ENCODE peak calls at places on chromosome 10, in nine cellular contexts. T is GM19239; U is T-helper 1 cell; M is HuH-7; A is fibroblast of the conjunctiva; O is retina; S is activated naive CD4-positive, alpha-beta T cell treated with anti-CD3 and anti-CD28 coated beads, Interleukin-2, amount 50 U/mL, for 16 hours; W is ovary; Y is psoas muscle. P is an unnamed sample.

GRCh38 chr10:94016727-94017714 is 23.3 kb downstream of the PLCE1 start:
- DNase-seq in T (no peak), U (no peak), M (no peak), A (no peak), O (no peak), S (no peak), W (no peak), Y (no peak), P (no peak)

GRCh38 chr10:116542007-116542677 is 3.6 kb upstream of the PNLIP start:
- DNase-seq in T (no peak), U (no peak), M (no peak), A (no peak), O (no peak), S (no peak), W (no peak), Y (no peak), P (no peak)

GRCh38 chr10:53122265-53122664 is 349.7 kb upstream of the MBL2 start:
- DNase-seq in T (no peak), U (no peak), M (no peak), A (no peak), O (no peak), S (no peak), W (no peak), Y (no peak), P (no peak)

GRCh38 chr10:54866666-54867065 is 65.6 kb upstream of the PCDH15 start:
- DNase-seq in T (no peak), U (no peak), M (no peak), A (no peak), O (no peak), S (no peak), W (no peak), Y (no peak), P (no peak)

GRCh38 chr10:30488319-30488718 is 54.3 kb downstream of the MAP3K8 start:
- DNase-seq in T (no peak), U (no peak), M (no peak), A (no peak), O (no peak), S (no peak), W (no peak), Y (no peak), P (no peak)

GRCh38 chr10:75400163-75400768 is 1.3 kb downstream of the ZNF503 start:
- DNase-seq in T (no peak), U (no peak), M (no peak), A (no peak), O (peak), S (no peak), W (peak), Y (no peak), P (no peak)

GRCh38 chr10:5510281-5511072 is 11.1 kb upstream of the CALML5 start:
- DNase-seq in T (no peak), U (no peak), M (no peak), A (no peak), O (no peak), S (no peak), W (no peak), Y (no peak), P (no peak)

GRCh38 chr10:129532838-129533237 is 65.8 kb downstream of the MGMT start:
- DNase-seq in T (no peak), U (no peak), M (no peak), A (no peak), O (no peak), S (no peak), W (no peak), Y (no peak), P (no peak)

GRCh38 chr10:42488416-42488815 is 150.0 kb downstream of the ZNF33B start:
- DNase-seq in T (no peak), U (no peak), M (no peak), A (no peak), O (no peak), S (no peak), W (no peak), Y (no peak), P (no peak)

GRCh38 chr10:104779701-104780100 is 138.6 kb downstream of the SORCS3 start:
- DNase-seq in T (no peak), U (no peak), M (no peak), A (no peak), O (no peak), S (no peak), W (no peak), Y (no peak), P (no peak)

GRCh38 chr10:124394583-124394982 is 24.1 kb downstream of the OAT start:
- DNase-seq in T (no peak), U (no peak), M (no peak), A (no peak), O (no peak), S (no peak), W (no peak), Y (no peak), P (peak)

GRCh38 chr10:113646337-113647201 is 17.3 kb downstream of the NRAP start:
- DNase-seq in T (no peak), U (no peak), M (no peak), A (no peak), O (no peak), S (no peak), W (no peak), Y (no peak), P (no peak)

GRCh38 chr10:133442967-133443924 is 10.5 kb upstream of the SCART1 start:
- DNase-seq in T (no peak), U (no peak), M (no peak), A (no peak), O (no peak), S (no peak), W (no peak), Y (no peak), P (no peak)

GRCh38 chr10:14353291-14353913 is 22.7 kb upstream of the FRMD4A start:
- DNase-seq in T (no peak), U (no peak), M (no peak), A (no peak), O (no peak), S (no peak), W (no peak), Y (no peak), P (no peak)

GRCh38 chr10:5549462-5550249 is 24.9 kb downstream of the CALML3 start:
- DNase-seq in T (no peak), U (no peak), M (no peak), A (no peak), O (no peak), S (no peak), W (no peak), Y (peak), P (no peak)

GRCh38 chr10:3217301-3217700 is 44.7 kb upstream of the PITRM1 start:
- DNase-seq in T (no peak), U (no peak), M (no peak), A (no peak), O (no peak), S (no peak), W (no peak), Y (no peak), P (no peak)

GRCh38 chr10:51314079-51314835 is 240.0 kb downstream of the PRKG1 start:
- DNase-seq in T (no peak), U (no peak), M (no peak), A (no peak), O (no peak), S (no peak), W (no peak), Y (no peak), P (no peak)

GRCh38 chr10:5669609-5670008 is 3.2 kb upstream of the ASB13 start:
- DNase-seq in T (no peak), U (no peak), M (no peak), A (no peak), O (no peak), S (no peak), W (no peak), Y (no peak), P (no peak)

GRCh38 chr10:93559490-93559889 is 7.0 kb upstream of the FFAR4 start:
- DNase-seq in T (no peak), U (no peak), M (no peak), A (no peak), O (no peak), S (no peak), W (no peak), Y (no peak), P (no peak)

GRCh38 chr10:4303045-4303444 is 518.0 kb upstream of the KLF6 start:
- DNase-seq in T (no peak), U (no peak), M (no peak), A (no peak), O (no peak), S (no peak), W (no peak), Y (no peak), P (no peak)

GRCh38 chr10:115129752-115130151 is 36.6 kb downstream of the ATRNL1 start:
- DNase-seq in T (no peak), U (no peak), M (no peak), A (peak), O (no peak), S (no peak), W (no peak), Y (no peak), P (peak)

GRCh38 chr10:11609492-11610093 is 1.9 kb downstream of the USP6NL start:
- DNase-seq in T (no peak), U (no peak), M (no peak), A (no peak), O (no peak), S (no peak), W (no peak), Y (no peak), P (no peak)

GRCh38 chr10:102832248-102832647 is 5.0 kb downstream of the CYP17A1 start:
- DNase-seq in T (no peak), U (no peak), M (no peak), A (no peak), O (no peak), S (no peak), W (no peak), Y (no peak), P (no peak)

GRCh38 chr10:17084989-17085725 is 44.5 kb downstream of the CUBN start:
- DNase-seq in T (no peak), U (no peak), M (no peak), A (no peak), O (no peak), S (no peak), W (no peak), Y (no peak), P (no peak)

GRCh38 chr10:119543814-119544642 is 1.5 kb upstream of the RGS10 start:
- DNase-seq in T (no peak), U (no peak), M (no peak), A (peak), O (peak), S (no peak), W (no peak), Y (no peak), P (no peak)

GRCh38 chr10:8060704-8061121 is 6.2 kb downstream of the GATA3 start:
- DNase-seq in T (no peak), U (no peak), M (no peak), A (no peak), O (peak), S (no peak), W (no peak), Y (no peak), P (no peak)

GRCh38 chr10:5589071-5589962 is 64.6 kb downstream of the CALML3 start:
- DNase-seq in T (no peak), U (no peak), M (peak), A (no peak), O (no peak), S (no peak), W (no peak), Y (no peak), P (no peak)